ENCODE peak calls at places on chromosomes 5 and 9, in six cellular contexts. One of them, this sample, is unnamed.

GRCh38 chr5:39518516-39518915 is 93.7 kb upstream of the DAB2 start:
- DNase-seq in lower lobe of right lung: no peak
- DNase-seq in fibroblast of lung: peak; percentile 74
- DNase-seq in SJSA1: peak; percentile 47
- DNase-seq in effector memory CD4-positive, alpha-beta T cell: no peak
- DNase-seq in ovary: no peak
- DNase-seq in this sample: no peak

GRCh38 chr9:78601957-78602565 is 305.1 kb downstream of the PSAT1 start:
- DNase-seq in fibroblast of lung: peak; percentile 69
- DNase-seq in lower lobe of right lung: no peak
- DNase-seq in ovary: no peak
- DNase-seq in effector memory CD4-positive, alpha-beta T cell: no peak
- DNase-seq in SJSA1: peak; percentile 47
- DNase-seq in this sample: no peak

GRCh38 chr9:113886471-113886870 is 10.4 kb downstream of the ZNF618 start:
- DNase-seq in ovary: no peak
- DNase-seq in effector memory CD4-positive, alpha-beta T cell: no peak
- DNase-seq in lower lobe of right lung: no peak
- DNase-seq in fibroblast of lung: peak; percentile 31
- DNase-seq in SJSA1: no peak
- DNase-seq in this sample: no peak

GRCh38 chr5:38765461-38765861 is 80.4 kb upstream of the OSMR start:
- DNase-seq in SJSA1: peak; percentile 64
- DNase-seq in fibroblast of lung: peak; percentile 88
- DNase-seq in lower lobe of right lung: no peak
- DNase-seq in effector memory CD4-positive, alpha-beta T cell: no peak
- DNase-seq in ovary: no peak
- DNase-seq in this sample: no peak

GRCh38 chr9:78620764-78621163 is 323.8 kb downstream of the PSAT1 start:
- DNase-seq in SJSA1: no peak
- DNase-seq in ovary: no peak
- DNase-seq in lower lobe of right lung: no peak
- DNase-seq in fibroblast of lung: peak; percentile 60
- DNase-seq in effector memory CD4-positive, alpha-beta T cell: no peak
- DNase-seq in this sample: no peak

GRCh38 chr9:134268308-134268724 is 57.9 kb upstream of the RXRA start:
- DNase-seq in SJSA1: no peak
- DNase-seq in effector memory CD4-positive, alpha-beta T cell: no peak
- DNase-seq in lower lobe of right lung: no peak
- DNase-seq in fibroblast of lung: no peak
- DNase-seq in ovary: no peak
- DNase-seq in this sample: no peak

GRCh38 chr5:22780756-22781155 is 72.4 kb downstream of the CDH12 start:
- DNase-seq in ovary: no peak
- DNase-seq in effector memory CD4-positive, alpha-beta T cell: no peak
- DNase-seq in SJSA1: no peak
- DNase-seq in lower lobe of right lung: no peak
- DNase-seq in fibroblast of lung: no peak
- DNase-seq in this sample: no peak

GRCh38 chr5:1552469-1553255 is 28.9 kb upstream of the LPCAT1 start:
- DNase-seq in SJSA1: peak; percentile 42
- DNase-seq in fibroblast of lung: peak; percentile 36
- DNase-seq in lower lobe of right lung: no peak
- DNase-seq in effector memory CD4-positive, alpha-beta T cell: no peak
- DNase-seq in ovary: no peak
- DNase-seq in this sample: peak; percentile 67

GRCh38 chr5:35282805-35283204 is 52.5 kb upstream of the PRLR start:
- DNase-seq in ovary: no peak
- DNase-seq in fibroblast of lung: no peak
- DNase-seq in effector memory CD4-positive, alpha-beta T cell: no peak
- DNase-seq in SJSA1: no peak
- DNase-seq in lower lobe of right lung: no peak
- DNase-seq in this sample: no peak

GRCh38 chr9:71793386-71794105 is 25.2 kb upstream of the CEMIP2 start:
- DNase-seq in fibroblast of lung: no peak
- DNase-seq in lower lobe of right lung: no peak
- DNase-seq in SJSA1: peak; percentile 42
- DNase-seq in ovary: no peak
- DNase-seq in effector memory CD4-positive, alpha-beta T cell: no peak
- DNase-seq in this sample: no peak

GRCh38 chr9:134314950-134315715 is 11.1 kb upstream of the RXRA start:
- DNase-seq in effector memory CD4-positive, alpha-beta T cell: no peak
- DNase-seq in SJSA1: no peak
- DNase-seq in ovary: peak; percentile 19
- DNase-seq in fibroblast of lung: no peak
- DNase-seq in lower lobe of right lung: peak; percentile 37
- DNase-seq in this sample: peak; percentile 42

GRCh38 chr9:95440447-95440846 is 76.3 kb downstream of the PTCH1 start:
- DNase-seq in lower lobe of right lung: no peak
- DNase-seq in fibroblast of lung: no peak
- DNase-seq in effector memory CD4-positive, alpha-beta T cell: no peak
- DNase-seq in ovary: no peak
- DNase-seq in SJSA1: no peak
- DNase-seq in this sample: no peak

GRCh38 chr5:32785639-32786216 is 74.6 kb downstream of the NPR3 start:
- DNase-seq in SJSA1: peak; percentile 66
- DNase-seq in fibroblast of lung: peak; percentile 93
- DNase-seq in lower lobe of right lung: no peak
- DNase-seq in effector memory CD4-positive, alpha-beta T cell: no peak
- DNase-seq in ovary: no peak
- DNase-seq in this sample: no peak

GRCh38 chr9:35864695-35865255 is 5.4 kb downstream of the OR13J1 start:
- DNase-seq in effector memory CD4-positive, alpha-beta T cell: no peak
- DNase-seq in ovary: no peak
- DNase-seq in lower lobe of right lung: no peak
- DNase-seq in SJSA1: no peak
- DNase-seq in fibroblast of lung: no peak
- DNase-seq in this sample: no peak

GRCh38 chr5:1182633-1183423 is 18.6 kb upstream of the SLC6A19 start:
- DNase-seq in effector memory CD4-positive, alpha-beta T cell: no peak
- DNase-seq in lower lobe of right lung: peak; percentile 38
- DNase-seq in ovary: no peak
- DNase-seq in SJSA1: no peak
- DNase-seq in fibroblast of lung: no peak
- DNase-seq in this sample: peak; percentile 56

GRCh38 chr9:4182831-4183230 is 117.0 kb downstream of the GLIS3 start:
- DNase-seq in SJSA1: no peak
- DNase-seq in lower lobe of right lung: no peak
- DNase-seq in effector memory CD4-positive, alpha-beta T cell: no peak
- DNase-seq in fibroblast of lung: no peak
- DNase-seq in ovary: no peak
- DNase-seq in this sample: no peak

GRCh38 chr9:34190996-34191892 is 12.4 kb downstream of the UBAP1 start:
- DNase-seq in effector memory CD4-positive, alpha-beta T cell: no peak
- DNase-seq in lower lobe of right lung: no peak
- DNase-seq in SJSA1: no peak
- DNase-seq in fibroblast of lung: peak; percentile 39
- DNase-seq in ovary: no peak
- DNase-seq in this sample: no peak

GRCh38 chr9:78605029-78605930 is 308.4 kb downstream of the PSAT1 start:
- DNase-seq in ovary: peak; percentile 16
- DNase-seq in fibroblast of lung: peak; percentile 20
- DNase-seq in lower lobe of right lung: no peak
- DNase-seq in effector memory CD4-positive, alpha-beta T cell: no peak
- DNase-seq in SJSA1: no peak
- DNase-seq in this sample: no peak

GRCh38 chr9:89537166-89537565 is 39.3 kb upstream of the SEMA4D start:
- DNase-seq in effector memory CD4-positive, alpha-beta T cell: no peak
- DNase-seq in ovary: no peak
- DNase-seq in fibroblast of lung: no peak
- DNase-seq in SJSA1: no peak
- DNase-seq in lower lobe of right lung: no peak
- DNase-seq in this sample: no peak

GRCh38 chr5:37043693-37044092 is 167.1 kb downstream of the NIPBL start:
- DNase-seq in lower lobe of right lung: no peak
- DNase-seq in effector memory CD4-positive, alpha-beta T cell: no peak
- DNase-seq in fibroblast of lung: no peak
- DNase-seq in ovary: no peak
- DNase-seq in SJSA1: no peak
- DNase-seq in this sample: no peak

GRCh38 chr5:137234973-137235943 is 263.9 kb downstream of the SPOCK1 start:
- DNase-seq in SJSA1: no peak
- DNase-seq in lower lobe of right lung: no peak
- DNase-seq in effector memory CD4-positive, alpha-beta T cell: no peak
- DNase-seq in ovary: no peak
- DNase-seq in fibroblast of lung: no peak
- DNase-seq in this sample: no peak

GRCh38 chr5:171619744-171620143 is 165.9 kb upstream of the SMIM23 start:
- DNase-seq in fibroblast of lung: no peak
- DNase-seq in ovary: no peak
- DNase-seq in SJSA1: no peak
- DNase-seq in lower lobe of right lung: no peak
- DNase-seq in effector memory CD4-positive, alpha-beta T cell: no peak
- DNase-seq in this sample: no peak
- H3K27me3 ChIP-seq in fibroblast of lung: peaks cover 25% of the 10 kb centered on the region
- H3K27me3 ChIP-seq in ovary: no peaks in the 10 kb centered on the region
- H3K27me3 ChIP-seq in SJSA1: peaks cover 5% of the 10 kb centered on the region
- H3K27me3 ChIP-seq in lower lobe of right lung: no peaks in the 10 kb centered on the region
- H3K27me3 ChIP-seq in effector memory CD4-positive, alpha-beta T cell: peaks cover 3% of the 10 kb centered on the region
- H3K27me3 ChIP-seq in this sample: peaks cover 5% of the 10 kb centered on the region

GRCh38 chr5:172572440-172572839 is 68.6 kb upstream of the NEURL1B start:
- DNase-seq in SJSA1: no peak
- DNase-seq in ovary: no peak
- DNase-seq in effector memory CD4-positive, alpha-beta T cell: no peak
- DNase-seq in lower lobe of right lung: no peak
- DNase-seq in fibroblast of lung: no peak
- DNase-seq in this sample: no peak
- H3K27me3 ChIP-seq in SJSA1: no peaks in the 10 kb centered on the region
- H3K27me3 ChIP-seq in ovary: no peaks in the 10 kb centered on the region
- H3K27me3 ChIP-seq in effector memory CD4-positive, alpha-beta T cell: peaks cover 3% of the 10 kb centered on the region
- H3K27me3 ChIP-seq in lower lobe of right lung: no peaks in the 10 kb centered on the region
- H3K27me3 ChIP-seq in fibroblast of lung: peaks cover 15% of the 10 kb centered on the region
- H3K27me3 ChIP-seq in this sample: no peaks in the 10 kb centered on the region

DNA sequence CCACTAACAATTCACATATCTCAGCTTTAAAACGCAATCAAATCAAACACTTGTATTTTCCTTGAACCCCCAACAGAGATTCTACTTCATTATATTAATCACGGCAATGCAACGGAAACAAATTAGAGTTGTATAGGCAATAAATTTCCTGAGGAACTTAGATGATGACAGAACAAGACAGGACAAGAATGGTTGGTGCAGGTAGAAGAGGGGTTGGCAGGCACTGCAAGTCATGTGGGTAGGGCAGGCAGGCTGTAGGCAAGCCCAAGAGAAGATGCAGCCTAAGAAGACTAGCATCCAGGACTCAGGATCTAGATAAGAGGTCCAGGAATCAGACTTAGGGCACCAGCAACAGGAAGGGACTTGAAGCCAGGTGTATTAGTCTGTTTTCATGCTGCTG is 16.6 kb upstream of the FEM1C start:
- DNase-seq in ovary: no peak
- DNase-seq in effector memory CD4-positive, alpha-beta T cell: no peak
- DNase-seq in lower lobe of right lung: no peak
- DNase-seq in fibroblast of lung: no peak
- DNase-seq in SJSA1: no peak
- DNase-seq in this sample: no peak
- H3K27me3 ChIP-seq in ovary: no peaks in the 10 kb centered on the region
- H3K27me3 ChIP-seq in effector memory CD4-positive, alpha-beta T cell: no peaks in the 10 kb centered on the region
- H3K27me3 ChIP-seq in lower lobe of right lung: no peaks in the 10 kb centered on the region
- H3K27me3 ChIP-seq in fibroblast of lung: no peaks in the 10 kb centered on the region
- H3K27me3 ChIP-seq in SJSA1: no peaks in the 10 kb centered on the region
- H3K27me3 ChIP-seq in this sample: no peaks in the 10 kb centered on the region

GRCh38 chr9:16001856-16002255 is 449.0 kb downstream of the CCDC171 start:
- DNase-seq in ovary: no peak
- DNase-seq in lower lobe of right lung: no peak
- DNase-seq in fibroblast of lung: peak; percentile 30
- DNase-seq in effector memory CD4-positive, alpha-beta T cell: no peak
- DNase-seq in SJSA1: peak; percentile 56
- DNase-seq in this sample: no peak

GRCh38 chr9:16002816-16003215 is 450.0 kb downstream of the CCDC171 start:
- DNase-seq in lower lobe of right lung: no peak
- DNase-seq in SJSA1: no peak
- DNase-seq in fibroblast of lung: peak; percentile 59
- DNase-seq in effector memory CD4-positive, alpha-beta T cell: no peak
- DNase-seq in ovary: no peak
- DNase-seq in this sample: no peak

GRCh38 chr9:16003785-16004184 is 450.9 kb downstream of the CCDC171 start:
- DNase-seq in ovary: no peak
- DNase-seq in lower lobe of right lung: no peak
- DNase-seq in effector memory CD4-positive, alpha-beta T cell: no peak
- DNase-seq in SJSA1: no peak
- DNase-seq in fibroblast of lung: no peak
- DNase-seq in this sample: no peak

GRCh38 chr9:16000826-16001225 is 448.0 kb downstream of the CCDC171 start:
- DNase-seq in effector memory CD4-positive, alpha-beta T cell: no peak
- DNase-seq in ovary: no peak
- DNase-seq in fibroblast of lung: peak; percentile 89
- DNase-seq in lower lobe of right lung: no peak
- DNase-seq in SJSA1: no peak
- DNase-seq in this sample: no peak

GRCh38 chr9:16004613-16005012 is 451.8 kb downstream of the CCDC171 start:
- DNase-seq in lower lobe of right lung: no peak
- DNase-seq in fibroblast of lung: no peak
- DNase-seq in effector memory CD4-positive, alpha-beta T cell: no peak
- DNase-seq in SJSA1: no peak
- DNase-seq in ovary: no peak
- DNase-seq in this sample: no peak
- H3K27me3 ChIP-seq in lower lobe of right lung: no peaks in the 10 kb centered on the region
- H3K27me3 ChIP-seq in fibroblast of lung: no peaks in the 10 kb centered on the region
- H3K27me3 ChIP-seq in effector memory CD4-positive, alpha-beta T cell: no peaks in the 10 kb centered on the region
- H3K27me3 ChIP-seq in SJSA1: no peaks in the 10 kb centered on the region
- H3K27me3 ChIP-seq in ovary: no peaks in the 10 kb centered on the region
- H3K27me3 ChIP-seq in this sample: no peaks in the 10 kb centered on the region

DNA sequence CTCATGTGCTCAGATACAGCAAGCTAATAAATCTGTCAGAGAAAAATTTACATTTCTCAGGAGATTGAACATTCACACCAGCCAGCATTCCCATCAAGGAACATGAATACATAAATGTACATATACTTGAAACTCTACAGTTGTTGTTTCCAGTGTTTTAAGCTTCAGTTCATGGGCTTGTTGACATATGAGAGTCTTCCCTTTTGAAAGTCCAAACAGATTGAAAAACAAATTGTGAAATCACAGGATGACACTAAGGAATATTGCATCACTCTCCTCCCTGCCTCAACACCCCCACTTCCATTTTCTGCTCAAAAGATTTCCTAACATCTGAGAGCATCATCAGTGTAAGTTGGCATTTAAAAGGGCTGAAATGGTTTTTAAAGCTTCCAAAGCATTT is 81.7 kb downstream of the ARRDC3 start:
- DNase-seq in SJSA1: no peak
- DNase-seq in ovary: no peak
- DNase-seq in fibroblast of lung: peak; percentile 67
- DNase-seq in lower lobe of right lung: no peak
- DNase-seq in effector memory CD4-positive, alpha-beta T cell: no peak
- DNase-seq in this sample: no peak
- H3K27me3 ChIP-seq in SJSA1: no peaks in the 10 kb centered on the region
- H3K27me3 ChIP-seq in ovary: no peaks in the 10 kb centered on the region
- H3K27me3 ChIP-seq in fibroblast of lung: no peaks in the 10 kb centered on the region
- H3K27me3 ChIP-seq in lower lobe of right lung: no peaks in the 10 kb centered on the region
- H3K27me3 ChIP-seq in effector memory CD4-positive, alpha-beta T cell: no peaks in the 10 kb centered on the region
- H3K27me3 ChIP-seq in this sample: no peaks in the 10 kb centered on the region

This sample was measured in RWPE2.